ENCODE peak calls at places on chromosomes 12 and 14, in eight cellular contexts. C, U, P, G, Q, D, O and R are unnamed samples.
A peak's percentile ranks its signal among the peaks of the same experiment; 100 is the strongest.

GRCh38 chr12:11553871-11554533 is 95.5 kb upstream of the ETV6 start:
- DNase-seq in C (no peak), U (peak; percentile 83), P (peak; percentile 37), G (peak; percentile 55), Q (peak; percentile 71), D (no peak), O (peak; percentile 63), R (peak; percentile 6)

GRCh38 chr14:58793096-58793740 is 155.5 kb downstream of the DACT1 start:
- DNase-seq in C (no peak), U (no peak), P (no peak), G (no peak), Q (no peak), D (no peak), O (no peak), R (no peak)

GRCh38 chr14:90647469-90647868 is 168.8 kb downstream of the TTC7B start:
- DNase-seq in C (no peak), U (no peak), P (no peak), G (no peak), Q (no peak), D (no peak), O (no peak), R (no peak)

GRCh38 chr12:52672321-52672933 is 7.8 kb downstream of the KRT1 start:
- DNase-seq in C (no peak), U (no peak), P (no peak), G (no peak), Q (no peak), D (no peak), O (no peak), R (no peak)

GRCh38 chr14:53144244-53144643 is 8.9 kb downstream of the DDHD1 start:
- DNase-seq in C (no peak), U (no peak), P (no peak), G (no peak), Q (no peak), D (no peak), O (no peak), R (no peak)

GRCh38 chr12:26327975-26328635 is 132.7 kb downstream of the SSPN start:
- DNase-seq in C (no peak), U (no peak), P (no peak), G (no peak), Q (no peak), D (no peak), O (no peak), R (no peak)

GRCh38 chr14:64293976-64294671 is at the start of gene ESR2:
- DNase-seq in C (no peak), U (peak; percentile 45), P (peak; percentile 27), G (peak; percentile 39), Q (peak; percentile 56), D (no peak), O (no peak), R (peak; percentile 4)

GRCh38 chr12:13570005-13570694 is 373.6 kb downstream of the EMP1 start:
- DNase-seq in C (no peak), U (no peak), P (no peak), G (no peak), Q (no peak), D (no peak), O (no peak), R (no peak)

GRCh38 chr14:36935976-36936678 is 236.3 kb downstream of the SLC25A21 start:
- DNase-seq in C (no peak), U (no peak), P (no peak), G (no peak), Q (no peak), D (no peak), O (no peak), R (no peak)

GRCh38 chr14:94009767-94010166 is 12.7 kb downstream of the CCDC197 start:
- DNase-seq in C (no peak), U (no peak), P (no peak), G (no peak), Q (no peak), D (no peak), O (no peak), R (no peak)

GRCh38 chr12:16424531-16424930 is 77.1 kb downstream of the MGST1 start:
- DNase-seq in C (no peak), U (no peak), P (no peak), G (no peak), Q (no peak), D (no peak), O (no peak), R (no peak)

GRCh38 chr12:89951050-89951693 is 242.5 kb upstream of the ATP2B1 start:
- DNase-seq in C (no peak), U (no peak), P (no peak), G (no peak), Q (no peak), D (no peak), O (no peak), R (no peak)

GRCh38 chr12:12560587-12561304 is 1.9 kb downstream of the DUSP16 start:
- DNase-seq in C (peak; percentile 37), U (peak; percentile 32), P (peak; percentile 29), G (peak; percentile 40), Q (no peak), D (no peak), O (peak; percentile 55), R (peak; percentile 36)

GRCh38 chr12:122366685-122367475 is 55.6 kb downstream of the CLIP1 start:
- DNase-seq in C (no peak), U (no peak), P (peak; percentile 43), G (no peak), Q (peak; percentile 66), D (no peak), O (no peak), R (no peak)

GRCh38 chr12:114686421-114687268 is 2.7 kb upstream of the TBX3 start:
- DNase-seq in C (no peak), U (no peak), P (no peak), G (no peak), Q (peak; percentile 52), D (no peak), O (no peak), R (no peak)

GRCh38 chr14:24829862-24830261 is 195.9 kb upstream of the GZMB start:
- DNase-seq in C (no peak), U (no peak), P (no peak), G (no peak), Q (no peak), D (no peak), O (no peak), R (no peak)

GRCh38 chr12:108594-108993 is 42.0 kb downstream of the IQSEC3 start:
- DNase-seq in C (no peak), U (peak; percentile 25), P (peak; percentile 39), G (no peak), Q (no peak), D (peak; percentile 21), O (no peak), R (no peak)

GRCh38 chr12:27000962-27001361 is 13.2 kb downstream of the TM7SF3 start:
- DNase-seq in C (no peak), U (no peak), P (no peak), G (no peak), Q (no peak), D (no peak), O (no peak), R (no peak)

GRCh38 chr12:13165578-13166120 is 30.9 kb upstream of the EMP1 start:
- DNase-seq in C (peak; percentile 57), U (no peak), P (peak; percentile 77), G (peak; percentile 81), Q (no peak), D (no peak), O (peak; percentile 85), R (peak; percentile 62)